ENCODE peak calls at places on chromosomes 16 and 17, in four cellular contexts. L is cardiac muscle cell; D is CD8-positive, alpha-beta T cell; I is sigmoid colon. B is an unnamed sample.

GRCh38 chr17:82461827-82462524 is 3.4 kb downstream of the NARF start:
- DNase-seq in I (no peak), L (peak), D (no peak), B (no peak)

GRCh38 chr17:50127661-50128361 is 2.1 kb downstream of the SAMD14 start:
- DNase-seq in I (no peak), D (no peak), L (no peak), B (peak)

GRCh38 chr16:13767215-13767614 is 152.7 kb upstream of the ERCC4 start:
- DNase-seq in D (no peak), I (no peak), L (peak), B (no peak)

GRCh38 chr16:5490499-5490898 is 392.9 kb upstream of the EEF2KMT start:
- DNase-seq in D (no peak), I (no peak), L (peak), B (peak)

GRCh38 chr16:85342348-85342747 is 230.1 kb upstream of the CIBAR2 start:
- DNase-seq in I (no peak), D (no peak), L (no peak), B (no peak)

GRCh38 chr16:85037050-85037410 is 9.4 kb downstream of the KIAA0513 start:
- DNase-seq in L (no peak), D (no peak), I (peak), B (no peak)

GRCh38 chr16:73053379-73054130 is 5.6 kb upstream of the ZFHX3 start:
- DNase-seq in L (no peak), I (peak), D (no peak), B (no peak)

GRCh38 chr16:71337631-71338030 is 20.9 kb upstream of the CALB2 start:
- DNase-seq in L (no peak), D (no peak), I (no peak), B (no peak)

GRCh38 chr16:46650224-46650623 is 29.0 kb upstream of the SHCBP1 start:
- DNase-seq in D (no peak), I (peak), L (no peak), B (no peak)

GRCh38 chr17:41338961-41339485 is 11.6 kb downstream of the KRT33A start:
- DNase-seq in L (no peak), D (peak), I (no peak), B (peak)

GRCh38 chr17:46758614-46759013 is 59.9 kb downstream of the WNT3 start:
- DNase-seq in D (no peak), L (no peak), I (no peak), B (no peak)

GRCh38 chr17:20086416-20087074 is 77.4 kb downstream of the SPECC1 start:
- DNase-seq in L (no peak), I (no peak), D (no peak), B (no peak)
- H3K27ac ChIP-seq in L (no peak), I (no peak), D (no peak), B (no peak)

DNA sequence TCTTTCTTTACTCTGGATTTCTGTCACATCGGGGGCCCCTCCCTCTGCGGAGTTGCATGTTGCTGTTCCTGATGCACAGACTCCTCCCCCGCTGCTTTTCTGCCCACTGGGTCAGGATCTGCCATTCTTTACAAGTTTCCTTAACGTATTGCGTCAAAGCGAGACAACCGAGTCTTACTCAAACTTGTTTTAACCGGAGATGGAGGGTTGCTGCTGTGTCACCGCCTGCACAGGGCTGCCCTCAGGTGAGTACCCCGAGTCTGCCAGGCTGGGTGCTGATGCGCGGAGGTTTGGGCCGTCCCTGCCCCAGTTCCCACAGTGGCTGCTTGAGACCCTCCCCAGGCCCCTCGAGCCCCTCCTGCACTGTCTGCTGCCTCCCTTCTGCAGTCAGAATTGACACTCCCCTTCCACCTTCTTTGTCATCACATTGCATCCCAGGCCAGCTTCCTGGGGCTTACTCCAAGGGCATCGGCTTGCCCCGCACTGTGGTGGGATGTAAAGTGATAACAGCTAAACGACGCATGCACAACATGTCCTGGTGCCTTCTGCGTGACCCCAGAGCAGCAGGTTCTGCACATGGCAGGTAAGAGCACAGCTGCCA is 19.3 kb downstream of the CARHSP1 start:
- DNase-seq in I (no peak), D (no peak), L (no peak), B (no peak)
- H3K27ac ChIP-seq in I (no peak), D (no peak), L (peak), B (no peak)

DNA sequence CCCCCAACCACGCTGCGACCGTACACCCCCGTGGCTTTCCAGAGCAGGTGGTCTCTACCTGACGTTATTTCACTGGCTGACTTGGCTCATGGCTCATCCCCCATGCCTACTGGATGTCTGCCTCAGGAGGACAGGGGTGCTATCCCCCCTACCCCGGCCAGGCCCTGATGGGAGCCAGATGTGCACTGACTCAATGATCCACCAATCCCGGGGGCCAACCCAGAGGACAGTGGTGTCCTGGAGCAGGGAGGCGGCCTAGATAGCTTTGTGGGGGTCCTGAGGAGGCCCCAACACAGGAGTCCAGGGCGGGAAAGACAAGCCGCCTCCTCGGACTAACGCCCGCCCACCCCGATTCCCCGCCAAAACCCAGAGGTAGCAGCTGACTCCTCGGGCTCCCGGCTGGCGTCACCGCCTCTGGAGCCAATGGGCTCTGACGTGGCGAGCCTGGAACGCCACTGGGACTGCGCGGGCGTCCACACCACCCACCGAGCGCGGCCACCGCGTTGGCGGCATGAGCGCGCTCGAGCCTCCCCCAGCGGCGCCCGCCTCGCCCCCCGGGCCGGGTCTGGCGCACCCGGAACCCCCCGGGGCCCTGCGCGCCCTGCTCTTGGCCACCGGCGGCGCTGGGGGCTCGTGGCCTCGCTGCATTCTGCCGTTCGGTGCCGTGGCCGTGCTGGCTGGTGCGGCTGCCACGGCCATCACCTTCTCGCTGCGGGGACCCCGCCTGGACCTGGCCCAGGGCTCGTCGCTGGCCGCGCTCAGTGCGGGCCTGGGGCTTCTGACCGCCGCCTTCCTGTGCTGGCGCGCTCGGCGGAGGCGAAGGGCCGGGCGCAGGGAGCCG is 3.6 kb upstream of the NTN3 start:
- DNase-seq in I (peak), L (peak), D (no peak), B (no peak)
- H3K27ac ChIP-seq in I (peak), L (no peak), D (no peak), B (no peak)

GRCh38 chr17:28059675-28060074 is 17.2 kb downstream of the NLK start:
- DNase-seq in I (no peak), L (no peak), D (no peak), B (no peak)
- H3K27ac ChIP-seq in I (no peak), L (no peak), D (no peak), B (no peak)

GRCh38 chr17:76479515-76480048 is 12.2 kb downstream of the AANAT start:
- DNase-seq in L (no peak), I (no peak), D (no peak), B (no peak)

GRCh38 chr17:76478097-76478496 is 10.7 kb downstream of the AANAT start:
- DNase-seq in L (no peak), I (no peak), D (no peak), B (no peak)

GRCh38 chr17:76477576-76477975 is 10.2 kb downstream of the AANAT start:
- DNase-seq in I (no peak), L (no peak), D (no peak), B (no peak)

GRCh38 chr17:76480676-76481075 is 13.3 kb downstream of the AANAT start:
- DNase-seq in D (peak), I (peak), L (peak), B (peak)

GRCh38 chr17:76478730-76479514 is 11.5 kb downstream of the AANAT start:
- DNase-seq in D (no peak), I (no peak), L (no peak), B (no peak)
- H3K27ac ChIP-seq in D (no peak), I (no peak), L (no peak), B (no peak)

GRCh38 chr17:79777844-79778503 is at the start of gene CBX2:
- DNase-seq in D (peak), I (peak), L (peak), B (peak)
- H3K27ac ChIP-seq in D (no peak), I (peak), L (peak), B (no peak)

GRCh38 chr17:75288359-75288758 is 874 bp downstream of the SLC25A19 start:
- DNase-seq in L (no peak), D (no peak), I (no peak), B (no peak)
- H3K27ac ChIP-seq in L (no peak), D (peak), I (peak), B (peak)

GRCh38 chr17:15657868-15658775 is 26.0 kb downstream of the TRIM16 start:
- DNase-seq in L (no peak), I (no peak), D (no peak), B (no peak)

GRCh38 chr17:15652960-15653359 is 31.2 kb downstream of the TRIM16 start:
- DNase-seq in I (no peak), D (no peak), L (no peak), B (no peak)

GRCh38 chr17:15651001-15651582 is 31.6 kb upstream of the FBXW10B start:
- DNase-seq in L (no peak), I (peak), D (no peak), B (no peak)

GRCh38 chr17:15651583-15652110 is 32.1 kb upstream of the FBXW10B start:
- DNase-seq in L (peak), I (peak), D (peak), B (no peak)

GRCh38 chr17:15655162-15655561 is 28.9 kb downstream of the TRIM16 start:
- DNase-seq in D (no peak), L (no peak), I (no peak), B (no peak)
- H3K27ac ChIP-seq in D (no peak), L (no peak), I (no peak), B (no peak)

GRCh38 chr16:87391324-87391949 is 699 bp upstream of the MAP1LC3B start:
- DNase-seq in I (peak), L (peak), D (peak), B (no peak)

GRCh38 chr16:87390641-87391323 is 1.4 kb upstream of the MAP1LC3B start:
- DNase-seq in L (no peak), I (peak), D (no peak), B (no peak)

GRCh38 chr16:87389245-87389644 is 2.9 kb upstream of the MAP1LC3B start:
- DNase-seq in I (peak), L (no peak), D (no peak), B (no peak)

GRCh38 chr16:87387942-87388817 is 4.0 kb upstream of the MAP1LC3B start:
- DNase-seq in L (peak), I (peak), D (peak), B (peak)

DNA sequence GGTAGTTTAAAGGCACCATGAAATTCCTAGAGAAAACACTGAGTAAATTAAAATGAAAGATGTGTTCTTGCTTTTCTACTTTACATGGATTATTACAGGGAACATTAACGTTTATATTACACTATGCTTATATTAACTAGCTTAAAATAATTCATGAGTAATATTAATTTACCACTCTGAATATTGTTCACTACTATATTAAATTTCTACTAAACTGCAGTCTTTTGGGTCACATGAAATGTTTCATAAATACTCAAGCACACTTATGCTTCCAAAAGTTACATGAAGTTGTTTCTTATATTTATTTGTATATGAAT is 3.4 kb upstream of the MAP1LC3B start:
- DNase-seq in D (no peak), L (no peak), I (no peak), B (no peak)
- H3K27ac ChIP-seq in D (peak), L (peak), I (peak), B (peak)